ENCODE peak calls at places on chromosome X, in four cellular contexts. X is Peyer's patch; R is H7; M is CD8-positive, alpha-beta memory T cell. A is an unnamed sample.

GRCh38 chrX:117957128-117957527 is 159.5 kb downstream of the KLHL13 start:
- DNase-seq in X (no peak), R (no peak), M (no peak), A (no peak)

GRCh38 chrX:44055638-44056037 is 82.4 kb upstream of the NDP start:
- DNase-seq in X (no peak), R (no peak), M (no peak), A (no peak)

GRCh38 chrX:132758778-132759177 is 199.7 kb downstream of the HS6ST2 start:
- DNase-seq in X (no peak), R (no peak), M (no peak), A (no peak)

GRCh38 chrX:15948318-15948660 is 93.7 kb upstream of the AP1S2 start:
- DNase-seq in X (no peak), R (no peak), M (no peak), A (no peak)

GRCh38 chrX:42096262-42096939 is 173.0 kb upstream of the CASK start:
- DNase-seq in X (no peak), R (no peak), M (no peak), A (no peak)

GRCh38 chrX:153819398-153820083 is 10.8 kb downstream of the PDZD4 start:
- DNase-seq in X (no peak), R (peak), M (no peak), A (no peak)

GRCh38 chrX:9122504-9123245 is 88.7 kb upstream of the FAM9B start:
- DNase-seq in X (no peak), R (no peak), M (no peak), A (no peak)

GRCh38 chrX:46649421-46650260 is 76.1 kb downstream of the CHST7 start:
- DNase-seq in X (peak), R (peak), M (no peak), A (no peak)

GRCh38 chrX:108171671-108172070 is 80.1 kb downstream of the ATG4A start:
- DNase-seq in X (no peak), R (no peak), M (no peak), A (no peak)

GRCh38 chrX:149472620-149473019 is 32.5 kb downstream of the IDS start:
- DNase-seq in X (no peak), R (no peak), M (no peak), A (no peak)

GRCh38 chrX:36445576-36445975 is 526.0 kb downstream of the CFAP47 start:
- DNase-seq in X (no peak), R (no peak), M (no peak), A (no peak)

GRCh38 chrX:12139934-12140611 is 1.8 kb downstream of the FRMPD4 start:
- DNase-seq in X (no peak), R (no peak), M (no peak), A (no peak)

DNA sequence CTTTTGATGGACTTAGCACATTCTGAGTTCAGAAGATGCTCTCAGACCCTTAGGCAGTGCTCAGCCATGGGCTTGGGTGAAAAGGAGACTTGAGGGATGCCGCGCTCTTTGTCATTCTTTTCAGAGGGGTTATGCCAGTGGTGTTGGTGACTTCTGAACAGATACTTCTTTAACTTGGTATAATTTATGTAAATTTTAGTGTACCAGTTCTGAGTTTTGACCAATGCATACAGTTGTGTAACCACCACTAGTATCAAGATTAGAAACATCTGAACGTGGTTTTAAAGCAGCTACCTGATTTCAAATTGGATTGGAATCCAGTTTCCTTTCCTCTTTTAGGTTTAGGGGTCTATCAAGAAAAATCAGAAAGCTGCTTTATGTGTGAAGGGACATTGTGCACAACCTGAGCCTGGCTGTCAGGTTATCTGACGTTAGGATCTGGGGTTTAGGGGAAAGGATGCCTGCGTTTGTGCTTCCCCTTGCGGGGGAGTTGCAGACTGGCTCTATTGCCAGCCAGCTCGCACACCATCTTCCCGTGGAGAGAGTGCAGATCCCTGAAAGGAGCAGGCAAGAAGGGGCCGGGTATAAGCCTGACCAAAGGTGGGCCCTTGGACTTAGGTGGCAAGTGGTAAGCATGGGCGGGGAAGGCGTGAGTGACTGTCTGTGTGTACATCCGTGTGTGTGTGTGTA is 19.0 kb downstream of the SMS start:
- DNase-seq in X (no peak), R (no peak), M (no peak), A (no peak)
- H3K4me3 ChIP-seq in X (no peak), R (no peak), M (no peak), A (no peak)

GRCh38 chrX:7925867-7926472 is 1.2 kb downstream of the PNPLA4 start:
- DNase-seq in X (peak), R (peak), M (peak), A (peak)
- H3K4me3 ChIP-seq in X (no peak), R (no peak), M (no peak), A (no peak)

GRCh38 chrX:50470103-50471031 is at the start of gene DGKK:
- DNase-seq in X (no peak), R (peak), M (no peak), A (no peak)
- H3K4me3 ChIP-seq in X (no peak), R (peak), M (no peak), A (no peak)

GRCh38 chrX:25016361-25016671 is 551 bp upstream of the ARX start:
- DNase-seq in X (no peak), R (peak), M (no peak), A (no peak)

GRCh38 chrX:25016938-25017598 is 1.3 kb upstream of the ARX start:
- DNase-seq in X (no peak), R (peak), M (no peak), A (no peak)

GRCh38 chrX:25018682-25019081 is 2.9 kb upstream of the ARX start:
- DNase-seq in X (no peak), R (no peak), M (no peak), A (no peak)

GRCh38 chrX:25015486-25016360 is at the start of gene ARX:
- DNase-seq in X (peak), R (peak), M (no peak), A (no peak)

GRCh38 chrX:25017667-25018247 is 2.0 kb upstream of the ARX start:
- DNase-seq in X (no peak), R (peak), M (no peak), A (no peak)
- H3K4me3 ChIP-seq in X (no peak), R (peak), M (no peak), A (no peak)

DNA sequence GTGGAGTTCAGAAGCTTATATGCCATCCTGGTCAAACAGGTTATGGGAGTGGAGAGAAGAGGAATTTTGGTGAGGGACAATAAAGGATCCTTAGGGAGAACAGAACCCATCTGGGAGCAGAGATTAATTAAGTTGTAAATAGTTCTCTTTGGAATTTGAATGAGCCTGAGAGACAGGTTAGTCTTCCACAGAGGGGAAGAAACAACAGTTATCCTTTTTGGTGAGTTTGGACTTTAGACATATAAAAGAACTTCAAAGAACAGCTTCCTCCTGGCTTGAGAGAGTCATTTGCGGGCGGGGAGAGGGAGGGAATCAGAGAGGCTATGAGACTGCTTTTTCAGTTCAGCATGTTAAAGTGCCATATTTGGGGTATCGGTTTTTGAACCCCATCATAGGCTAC is 793.3 kb upstream of the MAGEB2 start:
- DNase-seq in X (no peak), R (no peak), M (no peak), A (no peak)
- H3K4me3 ChIP-seq in X (no peak), R (no peak), M (no peak), A (no peak)

DNA sequence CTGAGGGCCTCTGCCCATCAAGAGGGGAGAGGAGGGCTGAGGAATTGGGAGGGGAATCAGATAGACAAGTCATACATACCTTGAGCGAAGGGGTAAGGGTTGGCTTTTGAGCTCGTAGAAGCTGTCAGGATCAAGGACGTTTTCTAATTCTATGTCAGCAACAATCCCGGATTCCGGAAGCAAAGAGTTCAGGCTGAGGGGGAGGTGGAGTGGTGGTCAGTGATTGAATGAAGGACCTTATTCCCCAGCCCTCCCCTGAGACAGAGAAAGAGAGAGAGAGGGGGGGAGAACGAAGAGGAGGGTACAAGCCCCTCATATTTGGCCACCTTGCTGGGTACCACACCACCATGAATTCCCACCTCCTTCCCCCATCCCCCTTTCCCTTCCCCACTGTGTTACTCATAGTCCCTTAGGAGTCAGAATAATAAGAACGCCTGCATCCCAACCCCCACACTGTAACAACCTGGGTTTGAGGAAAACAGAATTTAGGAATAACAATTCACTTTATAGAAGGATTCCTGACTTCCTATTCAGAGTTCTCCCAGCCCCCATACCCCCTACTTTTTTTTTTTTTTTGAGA is 2.7 kb downstream of the TFE3 start:
- DNase-seq in X (no peak), R (peak), M (no peak), A (no peak)
- H3K4me3 ChIP-seq in X (peak), R (peak), M (no peak), A (no peak)

GRCh38 chrX:115583730-115584004 is 22.7 kb downstream of the PLS3 start:
- DNase-seq in X (no peak), R (no peak), M (no peak), A (no peak)
- H3K4me3 ChIP-seq in X (no peak), R (no peak), M (no peak), A (no peak)

GRCh38 chrX:78327370-78328048 is at the start of gene CYSLTR1:
- DNase-seq in X (peak), R (no peak), M (no peak), A (no peak)
- H3K4me3 ChIP-seq in X (peak), R (no peak), M (peak), A (peak)

DNA sequence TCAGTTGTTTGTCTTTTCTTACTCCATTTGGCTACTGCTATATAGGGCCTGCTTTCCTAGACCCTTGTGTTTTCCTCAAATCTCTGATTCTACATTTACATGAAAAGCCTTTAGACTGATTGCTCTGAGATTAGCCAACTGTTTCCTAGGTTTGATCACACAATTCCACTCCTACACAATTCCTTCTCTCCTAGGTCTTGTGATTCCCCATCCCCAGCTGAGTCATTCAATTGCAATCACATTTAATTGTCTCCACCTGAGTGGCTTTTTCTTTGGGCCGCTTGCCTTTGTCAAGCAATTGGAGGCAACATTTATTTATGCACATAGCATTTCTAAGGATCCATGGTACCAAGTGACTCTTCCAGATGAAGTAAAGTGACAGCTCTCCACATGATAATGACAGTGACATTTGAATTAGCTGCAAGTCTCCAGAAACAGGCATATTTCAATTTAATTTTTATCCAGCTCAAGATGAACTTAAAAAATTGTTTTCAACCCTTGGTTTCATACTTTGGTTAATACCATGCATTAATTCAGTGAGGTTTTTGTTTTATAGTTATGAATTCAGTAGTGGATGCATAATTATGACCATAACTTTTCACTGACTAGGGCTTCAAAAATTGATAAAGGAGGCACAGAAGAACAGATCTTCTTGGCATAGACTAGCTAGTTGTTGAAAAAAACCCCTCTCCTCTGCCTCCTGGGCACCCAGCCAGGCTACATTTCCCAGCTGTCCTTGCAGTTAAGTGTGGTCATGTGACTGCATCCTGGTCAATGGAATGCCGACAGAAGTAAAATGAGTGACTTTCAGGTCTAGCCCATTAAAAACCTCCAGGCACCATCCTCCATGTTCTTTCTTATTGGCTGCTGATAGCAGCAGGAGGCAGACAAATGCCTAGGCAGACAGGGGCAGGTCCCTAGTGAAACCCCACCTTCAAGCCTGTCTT is 35.6 kb downstream of the ATXN3L start:
- DNase-seq in X (no peak), R (peak), M (no peak), A (no peak)
- H3K4me3 ChIP-seq in X (no peak), R (no peak), M (no peak), A (no peak)